ENCODE peak calls at places on chromosomes 7 and 10, in six cellular contexts. E is body of pancreas; C is activated CD4-positive, alpha-beta T cell treated with anti-CD3 and anti-CD28 coated beads for 36 hours; P is HCT116; G is lower lobe of right lung; H is heart left ventricle. J is an unnamed sample.
A peak's percentile ranks its signal among the peaks of the same experiment; 100 is the strongest.

GRCh38 chr7:90238583-90238982 is 6.4 kb upstream of the CFAP69 start:
- ATAC-seq in E (no peak), C (no peak), P (no peak), G (no peak), H (no peak), J (no peak)

GRCh38 chr10:62095341-62096071 is 173.1 kb downstream of the RTKN2 start:
- ATAC-seq in E (peak; percentile 45), C (no peak), P (no peak), G (no peak), H (no peak), J (peak; percentile 36)

GRCh38 chr10:130904676-130905075 is 406.8 kb downstream of the TCERG1L start:
- ATAC-seq in E (no peak), C (no peak), P (no peak), G (no peak), H (no peak), J (no peak)

GRCh38 chr7:123598657-123599056 is 3.0 kb upstream of the ASB15 start:
- ATAC-seq in E (no peak), C (no peak), P (no peak), G (no peak), H (peak; percentile 25), J (no peak)

GRCh38 chr10:32112055-32112454 is 55.8 kb upstream of the KIF5B start:
- ATAC-seq in E (peak; percentile 38), C (no peak), P (peak; percentile 76), G (peak; percentile 78), H (no peak), J (no peak)

GRCh38 chr7:31129067-31129466 is 77.0 kb downstream of the ADCYAP1R1 start:
- ATAC-seq in E (no peak), C (no peak), P (peak; percentile 73), G (no peak), H (no peak), J (no peak)

GRCh38 chr7:53218730-53219504 is 183.5 kb downstream of the POM121L12 start:
- ATAC-seq in E (no peak), C (no peak), P (no peak), G (peak; percentile 43), H (peak; percentile 32), J (no peak)

GRCh38 chr10:67917169-67917568 is 32.7 kb downstream of the SIRT1 start:
- ATAC-seq in E (no peak), C (no peak), P (no peak), G (no peak), H (no peak), J (no peak)

GRCh38 chr7:131586259-131586658 is 29.8 kb upstream of the PODXL start:
- ATAC-seq in E (peak; percentile 60), C (no peak), P (no peak), G (no peak), H (peak; percentile 33), J (peak; percentile 35)

GRCh38 chr7:67553378-67553777 is 556.7 kb downstream of the TYW1 start:
- ATAC-seq in E (no peak), C (no peak), P (no peak), G (peak; percentile 78), H (no peak), J (no peak)

GRCh38 chr7:92723978-92724377 is 112.4 kb downstream of the CDK6 start:
- ATAC-seq in E (no peak), C (no peak), P (no peak), G (peak; percentile 59), H (peak; percentile 80), J (peak; percentile 65)

GRCh38 chr7:151124205-151124880 is 38.1 kb downstream of the AGAP3 start:
- ATAC-seq in E (no peak), C (peak; percentile 9), P (peak; percentile 8), G (no peak), H (no peak), J (no peak)

GRCh38 chr7:69768986-69769595 is 170.8 kb downstream of the AUTS2 start:
- ATAC-seq in E (peak; percentile 42), C (no peak), P (no peak), G (no peak), H (no peak), J (no peak)

GRCh38 chr7:50270531-50271018 is 33.9 kb upstream of the IKZF1 start:
- ATAC-seq in E (no peak), C (no peak), P (no peak), G (no peak), H (no peak), J (no peak)

GRCh38 chr7:21767300-21767900 is 178.3 kb downstream of the CDCA7L start:
- ATAC-seq in E (peak; percentile 65), C (peak; percentile 84), P (peak; percentile 100), G (peak; percentile 94), H (peak; percentile 66), J (peak; percentile 70)

GRCh38 chr7:119350334-119350733 is 922.6 kb upstream of the KCND2 start:
- ATAC-seq in E (no peak), C (no peak), P (no peak), G (no peak), H (no peak), J (no peak)

GRCh38 chr10:28177944-28178637 is 124.8 kb downstream of the MPP7 start:
- ATAC-seq in E (no peak), C (peak; percentile 87), P (no peak), G (no peak), H (no peak), J (no peak)

GRCh38 chr10:110153396-110153795 is 54.0 kb upstream of the MXI1 start:
- ATAC-seq in E (no peak), C (no peak), P (no peak), G (no peak), H (no peak), J (no peak)

GRCh38 chr10:111057006-111057405 is 19.8 kb upstream of the ADRA2A start:
- ATAC-seq in E (no peak), C (no peak), P (no peak), G (no peak), H (no peak), J (no peak)

GRCh38 chr10:34758447-34758996 is 56.6 kb downstream of the PARD3 start:
- ATAC-seq in E (no peak), C (peak; percentile 79), P (peak; percentile 96), G (peak; percentile 31), H (no peak), J (no peak)

GRCh38 chr10:22271786-22272185 is 44.4 kb upstream of the COMMD3 start:
- ATAC-seq in E (no peak), C (peak; percentile 95), P (no peak), G (no peak), H (no peak), J (no peak)

GRCh38 chr10:112446055-112446854 is 459 bp downstream of the ZDHHC6 start:
- ATAC-seq in E (no peak), C (peak; percentile 12), P (peak; percentile 3), G (no peak), H (no peak), J (no peak)

GRCh38 chr10:120115959-120116358 is 223.4 kb downstream of the SEC23IP start:
- ATAC-seq in E (no peak), C (no peak), P (no peak), G (no peak), H (no peak), J (no peak)

GRCh38 chr7:143126146-143126545 is 5.7 kb upstream of the PIP start:
- ATAC-seq in E (no peak), C (no peak), P (no peak), G (peak; percentile 78), H (no peak), J (no peak)